ENCODE peak calls at places on chromosome 12, in seven cellular contexts. U is A549, C is breast epithelium, I is body of pancreas, D is transverse colon, Q is right lobe of liver, Z is testis. O is an unnamed sample.

GRCh38 chr12:31033146-31033545 is 40.5 kb upstream of the DDX11 start:
- DNase-seq in U (no peak), C (no peak), I (no peak), D (no peak), Q (no peak), Z (no peak), O (no peak)

GRCh38 chr12:12115531-12115930 is 44.8 kb downstream of the BCL2L14 start:
- DNase-seq in U (no peak), C (no peak), I (no peak), D (no peak), Q (no peak), Z (no peak), O (no peak)

GRCh38 chr12:16076970-16077527 is 165.9 kb downstream of the DERA start:
- DNase-seq in U (no peak), C (no peak), I (no peak), D (peak; percentile 10), Q (no peak), Z (no peak), O (no peak)

GRCh38 chr12:597926-598568 is 65.2 kb downstream of the NINJ2 start:
- DNase-seq in U (no peak), C (peak; percentile 82), I (no peak), D (no peak), Q (no peak), Z (no peak), O (no peak)

GRCh38 chr12:3130053-3130805 is 53.0 kb downstream of the TSPAN9 start:
- DNase-seq in U (no peak), C (no peak), I (no peak), D (no peak), Q (peak; percentile 52), Z (no peak), O (no peak)

GRCh38 chr12:126797525-126797924 is 1469.4 kb upstream of the TMEM132C start:
- DNase-seq in U (no peak), C (no peak), I (no peak), D (no peak), Q (no peak), Z (no peak), O (no peak)

GRCh38 chr12:96571101-96571862 is 81.9 kb downstream of the CFAP54 start:
- DNase-seq in U (no peak), C (no peak), I (no peak), D (no peak), Q (no peak), Z (no peak), O (no peak)

GRCh38 chr12:90245396-90245795 is 536.8 kb upstream of the ATP2B1 start:
- DNase-seq in U (no peak), C (peak; percentile 21), I (no peak), D (no peak), Q (no peak), Z (no peak), O (no peak)

GRCh38 chr12:112116232-112117060 is 7.9 kb upstream of the NAA25 start:
- DNase-seq in U (peak; percentile 69), C (peak; percentile 23), I (peak; percentile 67), D (peak; percentile 41), Q (peak; percentile 57), Z (peak; percentile 85), O (peak; percentile 59)

GRCh38 chr12:5884285-5884684 is 60.8 kb downstream of the ANO2 start:
- DNase-seq in U (no peak), C (no peak), I (no peak), D (no peak), Q (no peak), Z (no peak), O (no peak)

GRCh38 chr12:53696285-53696654 is 20.4 kb upstream of the ATP5MC2 start:
- DNase-seq in U (peak; percentile 93), C (peak; percentile 53), I (peak; percentile 62), D (peak; percentile 78), Q (peak; percentile 26), Z (peak; percentile 78), O (no peak)

GRCh38 chr12:63064080-63064479 is 86.9 kb downstream of the AVPR1A start:
- DNase-seq in U (no peak), C (no peak), I (no peak), D (no peak), Q (no peak), Z (no peak), O (no peak)

GRCh38 chr12:48815281-48816110 is 2.8 kb upstream of the CACNB3 start:
- DNase-seq in U (peak; percentile 84), C (peak; percentile 74), I (peak; percentile 76), D (peak; percentile 87), Q (peak; percentile 66), Z (peak; percentile 86), O (peak; percentile 85)

GRCh38 chr12:19542606-19543005 is 103.3 kb downstream of the AEBP2 start:
- DNase-seq in U (no peak), C (no peak), I (no peak), D (no peak), Q (no peak), Z (no peak), O (no peak)

GRCh38 chr12:75998292-75999063 is 33.1 kb downstream of the PHLDA1 start:
- DNase-seq in U (no peak), C (no peak), I (no peak), D (no peak), Q (no peak), Z (no peak), O (no peak)

GRCh38 chr12:93225094-93225493 is 152.6 kb upstream of the NUDT4 start:
- DNase-seq in U (no peak), C (no peak), I (no peak), D (no peak), Q (no peak), Z (no peak), O (no peak)

GRCh38 chr12:93230311-93230689 is 147.4 kb upstream of the NUDT4 start:
- DNase-seq in U (no peak), C (no peak), I (no peak), D (no peak), Q (no peak), Z (no peak), O (no peak)

GRCh38 chr12:93231938-93232337 is 145.8 kb upstream of the NUDT4 start:
- DNase-seq in U (no peak), C (no peak), I (no peak), D (no peak), Q (no peak), Z (no peak), O (no peak)

GRCh38 chr12:93226356-93226755 is 151.4 kb upstream of the NUDT4 start:
- DNase-seq in U (no peak), C (no peak), I (no peak), D (no peak), Q (no peak), Z (no peak), O (no peak)

GRCh38 chr12:93229494-93230310 is 148.0 kb upstream of the NUDT4 start:
- DNase-seq in U (peak; percentile 61), C (no peak), I (no peak), D (no peak), Q (no peak), Z (no peak), O (no peak)
- H3K27ac ChIP-seq in U (peak overlapping the region; percentile 70), C (no peak overlapping the region), I (no peak overlapping the region), D (no peak overlapping the region), Q (no peak overlapping the region), Z (no peak overlapping the region), O (no peak overlapping the region)

GRCh38 chr12:93434305-93434704 is 7.4 kb downstream of the UBE2N start:
- DNase-seq in U (no peak), C (no peak), I (no peak), D (no peak), Q (no peak), Z (no peak), O (no peak)
- TF ChIP-seq POLR2A in U (no peak), C (no peak), I (no peak), D (no peak), Q (no peak), Z (no peak), O (no peak)

GRCh38 chr12:58919271-58920101 is 818 bp downstream of the LRIG3 start:
- DNase-seq in U (peak; percentile 41), C (peak; percentile 30), I (peak; percentile 42), D (peak; percentile 42), Q (peak; percentile 19), Z (peak; percentile 43), O (peak; percentile 52)
- H3K27ac ChIP-seq in U (peak overlapping the region; percentile 89), C (peak overlapping the region; percentile 96), I (peak overlapping the region; percentile 98), D (peak overlapping the region; percentile 97), Q (peak overlapping the region; percentile 88), Z (peak overlapping the region; percentile 97), O (peak overlapping the region; percentile 98)

GRCh38 chr12:64451687-64452558 is at the start of gene TBK1:
- DNase-seq in U (peak; percentile 93), C (peak; percentile 78), I (peak; percentile 90), D (peak; percentile 91), Q (peak; percentile 92), Z (peak; percentile 94), O (peak; percentile 92)
- TF ChIP-seq POLR2A in U (peak; percentile 94), C (no peak), I (peak; percentile 70), D (peak; percentile 63), Q (peak; percentile 92), Z (peak; percentile 26), O (peak; percentile 69)

DNA sequence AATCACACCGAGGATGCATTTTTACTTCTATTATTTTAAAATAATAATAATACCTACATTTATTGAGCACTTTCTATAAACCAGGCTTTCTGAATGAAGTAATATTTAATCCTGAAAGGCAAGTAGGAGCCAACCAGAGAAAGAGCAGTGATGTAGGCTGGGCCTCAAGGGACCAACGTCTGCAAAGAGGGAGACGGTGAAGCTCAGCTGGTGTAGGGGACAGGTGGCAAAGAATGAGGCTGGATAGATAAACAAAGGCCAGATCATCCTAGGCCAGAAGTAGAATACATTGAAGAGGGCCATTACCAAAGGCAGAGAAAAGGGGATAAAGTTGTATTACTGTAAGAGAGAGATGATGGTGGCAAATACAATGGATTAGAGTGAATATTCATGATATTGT is 810 bp upstream of the TMBIM4 start:
- DNase-seq in U (no peak), C (no peak), I (no peak), D (no peak), Q (no peak), Z (no peak), O (no peak)
- H3K27ac ChIP-seq in U (peak overlapping the region; percentile 94), C (peak overlapping the region; percentile 99), I (peak overlapping the region; percentile 99), D (peak overlapping the region; percentile 100), Q (peak overlapping the region; percentile 99), Z (no peak overlapping the region), O (no peak overlapping the region)

O was measured in ovary.